ENCODE peak calls at places on chromosomes 16 and 17, in nine cellular contexts. C is right lobe of liver; W is uterus; R is Calu3; S is CD4-positive, alpha-beta T cell; A is tibial nerve; N is SW480; O is stimulated activated CD4-positive, alpha-beta T cell treated with anti-CD3 and anti-CD28 coated beads, Interleukin-4, amount 100 ng/mL, for 4 hours; Q is HT-29. U is an unnamed sample.
A peak's percentile ranks its signal among the peaks of the same experiment; 100 is the strongest.

GRCh38 chr16:81901483-81901882 is 109.8 kb downstream of the SDR42E1 start:
- DNase-seq in Q (peak; percentile 37), C (no peak), N (no peak), O (no peak), W (no peak), A (no peak), S (no peak), R (peak; percentile 66), U (no peak)

GRCh38 chr17:40678902-40679522 is 14.0 kb upstream of the KRT222 start:
- DNase-seq in O (no peak), A (no peak), Q (no peak), S (no peak), C (no peak), R (no peak), W (no peak), N (peak; percentile 6), U (no peak)

GRCh38 chr17:72205357-72205756 is 84.5 kb downstream of the SOX9 start:
- DNase-seq in C (no peak), S (no peak), Q (no peak), W (no peak), N (no peak), R (no peak), O (no peak), A (no peak), U (no peak)

GRCh38 chr16:55815320-55815719 is 17.6 kb downstream of the CES1 start:
- DNase-seq in N (no peak), C (no peak), S (no peak), O (no peak), W (no peak), Q (no peak), R (no peak), A (no peak), U (no peak)

GRCh38 chr16:19380316-19380715 is 37.4 kb upstream of the TMC5 start:
- DNase-seq in C (no peak), W (no peak), S (no peak), A (no peak), O (no peak), R (no peak), Q (no peak), N (no peak), U (peak; percentile 29)

GRCh38 chr17:76683921-76684745 is 26.6 kb downstream of the MXRA7 start:
- DNase-seq in W (no peak), S (no peak), Q (no peak), N (no peak), O (no peak), C (no peak), A (no peak), R (no peak), U (no peak)

GRCh38 chr17:1518410-1518809 is 2.0 kb upstream of the INPP5K start:
- DNase-seq in Q (no peak), O (no peak), S (no peak), C (no peak), R (no peak), W (no peak), A (no peak), N (no peak), U (no peak)

GRCh38 chr16:52812945-52813556 is 239.6 kb downstream of the CHD9NB start:
- DNase-seq in S (no peak), N (peak; percentile 49), R (peak; percentile 56), O (no peak), C (no peak), W (no peak), A (no peak), Q (peak; percentile 41), U (no peak)

GRCh38 chr17:31854672-31855071 is 4.4 kb downstream of the COPRS start:
- DNase-seq in O (no peak), S (no peak), N (no peak), R (no peak), C (no peak), A (no peak), W (no peak), Q (no peak), U (no peak)

GRCh38 chr17:42772945-42773289 is 332 bp upstream of the VPS25 start:
- DNase-seq in W (no peak), C (no peak), R (no peak), S (no peak), N (no peak), Q (no peak), O (no peak), A (no peak), U (no peak)

GRCh38 chr17:56680676-56681075 is 87.2 kb downstream of the NOG start:
- DNase-seq in C (no peak), Q (no peak), W (no peak), N (no peak), S (no peak), O (no peak), A (no peak), R (no peak), U (no peak)